ENCODE peak calls at places on chromosomes 13 and 19, in six cellular contexts. G is thoracic aorta, F is coronary artery, L is G401, V is choroid plexus epithelial cell, B is NCI-H1092. H is an unnamed sample.

GRCh38 chr13:110757296-110757695 is 43.8 kb downstream of the ING1 start:
- DNase-seq in G (no peak), F (no peak), L (no peak), V (no peak), B (no peak), H (no peak)

GRCh38 chr13:56515441-56515840 is 625.3 kb upstream of the PRR20A start:
- DNase-seq in G (no peak), F (no peak), L (no peak), V (no peak), B (no peak), H (no peak)

GRCh38 chr19:18226956-18227780 is 930 bp upstream of the PDE4C start:
- DNase-seq in G (no peak), F (no peak), L (no peak), V (no peak), B (no peak), H (no peak)

GRCh38 chr19:4649392-4650094 is 10.2 kb downstream of the TNFAIP8L1 start:
- DNase-seq in G (no peak), F (no peak), L (no peak), V (no peak), B (no peak), H (no peak)

GRCh38 chr19:56294557-56294956 is 20.1 kb downstream of the ZSCAN5A start:
- DNase-seq in G (no peak), F (no peak), L (no peak), V (peak), B (peak), H (no peak)

GRCh38 chr19:53977991-53978731 is 13.3 kb upstream of the CACNG6 start:
- DNase-seq in G (peak), F (no peak), L (peak), V (peak), B (no peak), H (no peak)

GRCh38 chr19:50371914-50372475 is 4.3 kb upstream of the NR1H2 start:
- DNase-seq in G (no peak), F (no peak), L (no peak), V (no peak), B (no peak), H (no peak)

GRCh38 chr13:59358014-59358413 is 805.7 kb downstream of the DIAPH3 start:
- DNase-seq in G (no peak), F (no peak), L (no peak), V (no peak), B (no peak), H (no peak)

GRCh38 chr19:47107953-47108746 is 5.4 kb downstream of the ZC3H4 start:
- DNase-seq in G (no peak), F (no peak), L (peak), V (peak), B (no peak), H (no peak)

GRCh38 chr19:6776999-6777398 is 4.5 kb downstream of the VAV1 start:
- DNase-seq in G (no peak), F (no peak), L (no peak), V (no peak), B (no peak), H (no peak)

GRCh38 chr13:59061621-59062020 is 1102.1 kb downstream of the DIAPH3 start:
- DNase-seq in G (no peak), F (no peak), L (peak), V (peak), B (peak), H (no peak)

GRCh38 chr13:37667631-37668161 is 69.1 kb upstream of the POSTN start:
- DNase-seq in G (no peak), F (no peak), L (no peak), V (no peak), B (no peak), H (no peak)

GRCh38 chr19:38304866-38305429 is 897 bp downstream of the C19orf33 start:
- DNase-seq in G (no peak), F (no peak), L (no peak), V (no peak), B (no peak), H (no peak)

GRCh38 chr19:6002591-6002990 is 24.7 kb upstream of the RANBP3 start:
- DNase-seq in G (no peak), F (no peak), L (no peak), V (no peak), B (no peak), H (no peak)

GRCh38 chr13:27300941-27301586 is 30.4 kb downstream of the RASL11A start:
- DNase-seq in G (no peak), F (no peak), L (no peak), V (no peak), B (no peak), H (no peak)

GRCh38 chr19:4161415-4162077 is 8.1 kb downstream of the CREB3L3 start:
- DNase-seq in G (no peak), F (no peak), L (no peak), V (no peak), B (no peak), H (no peak)

GRCh38 chr13:113636266-113636963 is 21.6 kb downstream of the ATP4B start:
- DNase-seq in G (no peak), F (peak), L (no peak), V (no peak), B (no peak), H (no peak)

GRCh38 chr19:16371540-16371986 is 46.9 kb downstream of the KLF2 start:
- DNase-seq in G (no peak), F (no peak), L (no peak), V (no peak), B (no peak), H (no peak)

GRCh38 chr13:114068723-114069322 is 63.6 kb downstream of the RASA3 start:
- DNase-seq in G (no peak), F (no peak), L (no peak), V (peak), B (no peak), H (no peak)

GRCh38 chr13:101919541-101920306 is 467.2 kb downstream of the ITGBL1 start:
- DNase-seq in G (no peak), F (no peak), L (peak), V (peak), B (peak), H (no peak)

GRCh38 chr19:38266981-38267597 is 2.7 kb downstream of the SPINT2 start:
- DNase-seq in G (no peak), F (no peak), L (no peak), V (peak), B (no peak), H (no peak)

GRCh38 chr13:110062077-110062776 is 244.7 kb downstream of the COL4A1 start:
- DNase-seq in G (no peak), F (no peak), L (no peak), V (no peak), B (no peak), H (no peak)

GRCh38 chr13:106372199-106373160 is 163.0 kb downstream of the EFNB2 start:
- DNase-seq in G (no peak), F (no peak), L (no peak), V (peak), B (no peak), H (no peak)

GRCh38 chr13:48542581-48543341 is 9.9 kb upstream of the RCBTB2 start:
- DNase-seq in G (no peak), F (no peak), L (peak), V (peak), B (peak), H (no peak)

GRCh38 chr19:49469828-49470614 is 4.0 kb upstream of the FLT3LG start:
- DNase-seq in G (no peak), F (no peak), L (no peak), V (no peak), B (no peak), H (no peak)

GRCh38 chr13:110726726-110727125 is 13.2 kb downstream of the ING1 start:
- DNase-seq in G (no peak), F (no peak), L (no peak), V (no peak), B (no peak), H (no peak)

GRCh38 chr19:12868540-12869112 is 12.6 kb downstream of the DNASE2 start:
- DNase-seq in G (no peak), F (no peak), L (no peak), V (peak), B (no peak), H (no peak)

GRCh38 chr19:28468701-28469459 is 744.1 kb downstream of the UQCRFS1 start:
- DNase-seq in G (no peak), F (no peak), L (no peak), V (peak), B (peak), H (no peak)

GRCh38 chr13:99703908-99704307 is 202.6 kb downstream of the TM9SF2 start:
- DNase-seq in G (no peak), F (no peak), L (no peak), V (no peak), B (no peak), H (no peak)

GRCh38 chr13:22801402-22802003 is 379.3 kb upstream of the SGCG start:
- DNase-seq in G (no peak), F (no peak), L (peak), V (peak), B (peak), H (no peak)

GRCh38 chr19:17346109-17346671 is 8.8 kb downstream of the GTPBP3 start:
- DNase-seq in G (no peak), F (no peak), L (peak), V (peak), B (peak), H (no peak)

GRCh38 chr13:113483504-113484287 is 6.8 kb downstream of the DCUN1D2 start:
- DNase-seq in G (no peak), F (no peak), L (peak), V (no peak), B (no peak), H (no peak)

GRCh38 chr13:32261567-32261966 is 53.6 kb downstream of the ZAR1L start:
- DNase-seq in G (peak), F (peak), L (peak), V (peak), B (no peak), H (peak)

GRCh38 chr19:3767050-3767449 is 4.6 kb downstream of the MRPL54 start:
- DNase-seq in G (no peak), F (no peak), L (no peak), V (no peak), B (no peak), H (no peak)

GRCh38 chr13:82002693-82003092 is 1661.8 kb upstream of the SPRY2 start:
- DNase-seq in G (no peak), F (no peak), L (no peak), V (peak), B (no peak), H (no peak)

GRCh38 chr13:52454459-52454824 is 836 bp upstream of the CKAP2 start:
- DNase-seq in G (no peak), F (no peak), L (peak), V (peak), B (no peak), H (no peak)

GRCh38 chr19:9836021-9836420 is 903 bp downstream of the PIN1 start:
- DNase-seq in G (no peak), F (no peak), L (peak), V (peak), B (no peak), H (no peak)

GRCh38 chr19:40365613-40366401 is 17.3 kb downstream of the PLD3 start:
- DNase-seq in G (no peak), F (no peak), L (peak), V (peak), B (no peak), H (no peak)

GRCh38 chr19:52735734-52736133 is 890 bp upstream of the ZNF611 start:
- DNase-seq in G (no peak), F (peak), L (peak), V (peak), B (no peak), H (no peak)

H was measured in vagina.